ENCODE peak calls at places on chromosome 9, in eight cellular contexts. N is fibroblast of lung, X is EH, W is uterus, P is Ammon's horn, G is NCI-H1930, Q is cardiac fibroblast, M is NCI-H2081. Z is an unnamed sample.
A peak's percentile ranks its signal among the peaks of the same experiment; 100 is the strongest.

GRCh38 chr9:123642291-123643278 is 286.6 kb downstream of the CRB2 start:
- DNase-seq in P (peak; percentile 77), X (peak; percentile 6), Q (peak; percentile 61), M (peak; percentile 63), G (peak; percentile 16), W (peak; percentile 19), N (peak; percentile 67), Z (peak; percentile 59)

GRCh38 chr9:131361202-131361833 is 32.6 kb upstream of the PRRC2B start:
- DNase-seq in G (no peak), M (no peak), W (no peak), X (peak; percentile 43), P (no peak), Q (no peak), N (no peak), Z (no peak)

GRCh38 chr9:96399335-96399633 is 15.8 kb upstream of the SLC35D2 start:
- DNase-seq in M (no peak), N (no peak), G (no peak), X (no peak), W (no peak), Q (no peak), P (no peak), Z (no peak)

GRCh38 chr9:12880406-12881016 is 105.7 kb downstream of the LURAP1L start:
- DNase-seq in W (no peak), N (peak; percentile 69), G (no peak), P (no peak), X (peak; percentile 16), M (no peak), Q (no peak), Z (peak; percentile 7)

GRCh38 chr9:93126825-93127368 is 7.2 kb downstream of the NINJ1 start:
- DNase-seq in X (no peak), P (peak; percentile 11), Q (peak; percentile 33), G (no peak), M (no peak), W (peak; percentile 81), N (no peak), Z (peak; percentile 73)

GRCh38 chr9:113649054-113649453 is 185.5 kb downstream of the RGS3 start:
- DNase-seq in P (peak; percentile 95), N (peak; percentile 78), W (no peak), G (no peak), Q (peak; percentile 73), M (peak; percentile 55), X (peak; percentile 84), Z (peak; percentile 90)

GRCh38 chr9:33044162-33044673 is 19.1 kb downstream of the DNAJA1 start:
- DNase-seq in P (peak; percentile 93), Q (peak; percentile 93), M (peak; percentile 91), N (peak; percentile 93), G (peak; percentile 90), W (peak; percentile 85), X (peak; percentile 92), Z (peak; percentile 94)

GRCh38 chr9:86921141-86921868 is 26.0 kb downstream of the GAS1 start:
- DNase-seq in X (no peak), N (no peak), W (no peak), M (no peak), P (no peak), Q (no peak), G (no peak), Z (peak; percentile 20)

GRCh38 chr9:134644715-134645606 is 3.4 kb downstream of the COL5A1 start:
- DNase-seq in W (peak; percentile 95), Q (peak; percentile 99), N (peak; percentile 100), M (no peak), P (peak; percentile 35), G (no peak), X (peak; percentile 99), Z (peak; percentile 81)

GRCh38 chr9:34343090-34343489 is 13.7 kb downstream of the NUDT2 start:
- DNase-seq in X (no peak), M (no peak), G (no peak), P (peak; percentile 82), Q (peak; percentile 62), N (peak; percentile 24), W (peak; percentile 62), Z (no peak)

GRCh38 chr9:119322137-119322695 is 47.0 kb downstream of the BRINP1 start:
- DNase-seq in P (no peak), Q (no peak), N (no peak), M (no peak), G (no peak), W (no peak), X (no peak), Z (no peak)

GRCh38 chr9:86714976-86715375 is 232.3 kb downstream of the GAS1 start:
- DNase-seq in X (peak; percentile 33), M (no peak), W (peak; percentile 73), Q (peak; percentile 71), G (no peak), N (no peak), P (no peak), Z (no peak)

GRCh38 chr9:136958898-136959850 is 7.1 kb downstream of the LCN12 start:
- DNase-seq in G (no peak), W (no peak), X (no peak), N (no peak), P (no peak), M (no peak), Q (no peak), Z (no peak)

GRCh38 chr9:108163321-108164005 is 673.9 kb upstream of the KLF4 start:
- DNase-seq in X (peak; percentile 40), N (peak; percentile 32), G (no peak), M (no peak), Q (peak; percentile 49), P (no peak), W (no peak), Z (no peak)

GRCh38 chr9:128358861-128359260 is 12.3 kb upstream of the URM1 start:
- DNase-seq in Q (no peak), X (peak; percentile 30), G (no peak), P (no peak), W (no peak), M (no peak), N (no peak), Z (no peak)

GRCh38 chr9:34318163-34318790 is 10.8 kb downstream of the KIF24 start:
- DNase-seq in G (no peak), X (no peak), Q (no peak), M (no peak), N (no peak), P (no peak), W (no peak), Z (no peak)

GRCh38 chr9:33908114-33908513 is 91.2 kb downstream of the UBE2R2 start:
- DNase-seq in Q (no peak), G (no peak), P (no peak), N (no peak), W (no peak), M (no peak), X (no peak), Z (no peak)

GRCh38 chr9:90107021-90107771 is 502.4 kb downstream of the GADD45G start:
- DNase-seq in G (no peak), W (peak; percentile 65), N (no peak), M (peak; percentile 55), P (no peak), X (no peak), Q (no peak), Z (no peak)

GRCh38 chr9:35856882-35857281 is 13.3 kb downstream of the OR13J1 start:
- DNase-seq in M (no peak), X (no peak), W (no peak), G (no peak), N (no peak), P (no peak), Q (no peak), Z (no peak)

GRCh38 chr9:90871327-90871935 is 69.8 kb downstream of the SYK start:
- DNase-seq in Q (no peak), P (no peak), M (no peak), G (no peak), N (no peak), W (no peak), X (no peak), Z (no peak)

GRCh38 chr9:98917691-98918487 is 25.8 kb upstream of the COL15A1 start:
- DNase-seq in M (no peak), Q (peak; percentile 26), P (no peak), W (no peak), N (no peak), X (peak; percentile 19), G (no peak), Z (no peak)

GRCh38 chr9:133277467-133277866 is 2.5 kb upstream of the ABO start:
- DNase-seq in N (no peak), M (no peak), P (no peak), X (no peak), G (no peak), W (no peak), Q (no peak), Z (no peak)

GRCh38 chr9:38439291-38439915 is 15.1 kb upstream of the IGFBPL1 start:
- DNase-seq in X (no peak), M (no peak), N (no peak), G (no peak), W (no peak), Q (no peak), P (no peak), Z (no peak)

GRCh38 chr9:132600326-132600984 is 18.0 kb downstream of the BARHL1 start:
- DNase-seq in W (no peak), M (no peak), N (no peak), X (no peak), P (no peak), G (no peak), Q (no peak), Z (no peak)

GRCh38 chr9:38390851-38391250 is 1.7 kb upstream of the ALDH1B1 start:
- DNase-seq in P (no peak), W (no peak), N (no peak), M (no peak), X (no peak), G (no peak), Q (no peak), Z (no peak)